ENCODE peak calls at places on chromosomes 5 and 9, in four cellular contexts. D, H, M and Y are unnamed samples.

GRCh38 chr9:129201289-129201688 is 23.2 kb upstream of the IER5L start:
- DNase-seq in D (no peak), H (no peak), M (no peak), Y (no peak)

GRCh38 chr5:118956727-118957126 is 31.6 kb downstream of the DTWD2 start:
- DNase-seq in D (peak), H (no peak), M (no peak), Y (no peak)

GRCh38 chr5:175847503-175847902 is 23.9 kb upstream of the CPLX2 start:
- DNase-seq in D (no peak), H (no peak), M (no peak), Y (no peak)

GRCh38 chr5:95870105-95870672 is 47.7 kb upstream of the GLRX start:
- DNase-seq in D (no peak), H (peak), M (no peak), Y (peak)

GRCh38 chr5:33468811-33469435 is 28.2 kb downstream of the TARS1 start:
- DNase-seq in D (no peak), H (no peak), M (no peak), Y (no peak)

GRCh38 chr5:36462295-36463021 is 143.9 kb upstream of the SLC1A3 start:
- DNase-seq in D (no peak), H (no peak), M (no peak), Y (peak)

GRCh38 chr9:91253488-91253887 is 108.2 kb downstream of the AUH start:
- DNase-seq in D (no peak), H (no peak), M (no peak), Y (no peak)

GRCh38 chr5:176501333-176501732 is 35.9 kb downstream of the RNF44 start:
- DNase-seq in D (no peak), H (no peak), M (no peak), Y (no peak)

GRCh38 chr9:34659592-34660253 is 2.7 kb downstream of the CCL27 start:
- DNase-seq in D (no peak), H (no peak), M (no peak), Y (peak)

GRCh38 chr9:120928015-120928719 is 1.6 kb upstream of the TRAF1 start:
- DNase-seq in D (no peak), H (peak), M (no peak), Y (peak)

GRCh38 chr9:126119731-126120130 is 206.9 kb upstream of the MVB12B start:
- DNase-seq in D (no peak), H (no peak), M (no peak), Y (no peak)

GRCh38 chr5:76104027-76104426 is 20.8 kb downstream of the SV2C start:
- DNase-seq in D (no peak), H (no peak), M (no peak), Y (peak)

GRCh38 chr5:73743161-73743560 is 117.2 kb downstream of the ARHGEF28 start:
- DNase-seq in D (no peak), H (no peak), M (no peak), Y (no peak)

GRCh38 chr9:81620009-81620405 is 69.3 kb downstream of the TLE1 start:
- DNase-seq in D (no peak), H (no peak), M (no peak), Y (no peak)

GRCh38 chr9:113857875-113858274 is 18.2 kb upstream of the ZNF618 start:
- DNase-seq in D (no peak), H (no peak), M (no peak), Y (no peak)

GRCh38 chr9:115590016-115590415 is 472.1 kb upstream of the TNC start:
- DNase-seq in D (no peak), H (no peak), M (peak), Y (no peak)

GRCh38 chr5:42590566-42590965 is 166.1 kb upstream of the CCDC152 start:
- DNase-seq in D (no peak), H (no peak), M (no peak), Y (no peak)